ENCODE peak calls at places on chromosomes 13 and 19, in eight cellular contexts. J is posterior cingulate gyrus, T is right cardiac atrium, N is omental fat pad, C is sciatic nerve, D is NCI-H2081, F is NCI-H774, P is HS-5. B is an unnamed sample.

GRCh38 chr13:110519506-110519905 is 42.0 kb downstream of the RAB20 start:
- DNase-seq in F (no peak), D (no peak), J (no peak), N (no peak), P (no peak), C (no peak), T (no peak), B (no peak)

GRCh38 chr13:110347535-110348308 is 40.6 kb downstream of the COL4A2 start:
- DNase-seq in F (no peak), N (no peak), J (no peak), T (peak; percentile 74), P (peak; percentile 53), C (no peak), D (no peak), B (no peak)

GRCh38 chr19:10961763-10962536 is 1.1 kb downstream of the SMARCA4 start:
- DNase-seq in F (no peak), J (no peak), T (no peak), D (no peak), N (no peak), P (peak; percentile 18), C (no peak), B (no peak)

GRCh38 chr13:102825921-102826706 is 19.7 kb upstream of the ERCC5 start:
- DNase-seq in N (no peak), D (no peak), P (peak; percentile 68), J (no peak), F (no peak), C (no peak), T (no peak), B (no peak)

GRCh38 chr13:110689711-110690110 is 16.2 kb downstream of the CARS2 start:
- DNase-seq in C (no peak), D (no peak), J (no peak), F (no peak), P (no peak), T (no peak), N (no peak), B (no peak)

GRCh38 chr13:78602561-78603239 is 652 bp downstream of the POU4F1 start:
- DNase-seq in C (no peak), P (no peak), D (no peak), N (no peak), J (no peak), T (peak; percentile 8), F (no peak), B (no peak)

GRCh38 chr19:46296722-46297431 is at the start of gene HIF3A:
- DNase-seq in P (no peak), C (peak; percentile 73), T (peak; percentile 66), N (no peak), D (no peak), F (no peak), J (peak; percentile 30), B (peak; percentile 90)

GRCh38 chr13:49220035-49220855 is at the start of gene MLNR:
- DNase-seq in C (no peak), J (no peak), T (peak; percentile 40), P (no peak), D (peak; percentile 1), N (no peak), F (no peak), B (peak; percentile 86)

GRCh38 chr19:3636506-3636905 is 9.9 kb upstream of the CACTIN start:
- DNase-seq in C (no peak), N (no peak), T (no peak), P (no peak), F (no peak), J (no peak), D (no peak), B (no peak)

GRCh38 chr19:710767-711166 is 2.0 kb downstream of the PALM start:
- DNase-seq in N (no peak), C (peak; percentile 69), T (no peak), P (no peak), F (no peak), J (no peak), D (no peak), B (no peak)

GRCh38 chr19:32022044-32022945 is 323.1 kb upstream of the ZNF507 start:
- DNase-seq in P (no peak), C (no peak), N (no peak), D (no peak), T (no peak), J (no peak), F (no peak), B (no peak)

GRCh38 chr13:23354520-23354919 is 79.0 kb downstream of the SACS start:
- DNase-seq in F (no peak), D (no peak), T (no peak), N (no peak), P (no peak), J (no peak), C (no peak), B (no peak)

GRCh38 chr13:50222569-50223332 is 207.5 kb downstream of the KCNRG start:
- DNase-seq in T (peak; percentile 80), J (no peak), P (no peak), C (peak; percentile 77), D (peak; percentile 67), N (peak; percentile 37), F (no peak), B (no peak)

GRCh38 chr19:328025-328505 is 16.5 kb downstream of the MIER2 start:
- DNase-seq in N (no peak), P (no peak), C (no peak), F (no peak), T (no peak), D (no peak), J (no peak), B (no peak)

B was measured in SK-N-SH.